ENCODE peak calls at places on chromosomes 12 and 14, in five cellular contexts. One of them, this sample, is unnamed.
A peak's percentile ranks its signal among the peaks of the same experiment; 100 is the strongest.

GRCh38 chr12:111072299-111072698 is 151.9 kb upstream of the MYL2 start:
- DNase-seq in activated CD8-positive, alpha-beta memory T cell treated with anti-CD3 and anti-CD28 coated beads, Interleukin-2, amount 50 U/mL, for 4 hours: no peak
- DNase-seq in immature natural killer cell: no peak
- DNase-seq in RWPE2: peak; percentile 6
- DNase-seq in activated CD4-positive, alpha-beta T cell treated with anti-CD3 and anti-CD28 coated beads for 24 hours: no peak
- DNase-seq in this sample: no peak

GRCh38 chr12:7642287-7642686 is 23.4 kb downstream of the APOBEC1 start:
- DNase-seq in RWPE2: no peak
- DNase-seq in immature natural killer cell: no peak
- DNase-seq in activated CD4-positive, alpha-beta T cell treated with anti-CD3 and anti-CD28 coated beads for 24 hours: no peak
- DNase-seq in activated CD8-positive, alpha-beta memory T cell treated with anti-CD3 and anti-CD28 coated beads, Interleukin-2, amount 50 U/mL, for 4 hours: no peak
- DNase-seq in this sample: no peak

GRCh38 chr14:56514663-56515371 is 64.8 kb upstream of the TMEM260 start:
- DNase-seq in RWPE2: no peak
- DNase-seq in activated CD8-positive, alpha-beta memory T cell treated with anti-CD3 and anti-CD28 coated beads, Interleukin-2, amount 50 U/mL, for 4 hours: no peak
- DNase-seq in immature natural killer cell: no peak
- DNase-seq in activated CD4-positive, alpha-beta T cell treated with anti-CD3 and anti-CD28 coated beads for 24 hours: no peak
- DNase-seq in this sample: no peak

GRCh38 chr12:52903855-52904508 is 894 bp downstream of the KRT8 start:
- DNase-seq in activated CD8-positive, alpha-beta memory T cell treated with anti-CD3 and anti-CD28 coated beads, Interleukin-2, amount 50 U/mL, for 4 hours: peak; percentile 53
- DNase-seq in activated CD4-positive, alpha-beta T cell treated with anti-CD3 and anti-CD28 coated beads for 24 hours: peak; percentile 10
- DNase-seq in RWPE2: no peak
- DNase-seq in immature natural killer cell: no peak
- DNase-seq in this sample: no peak

GRCh38 chr14:70708717-70709570 is 67.2 kb downstream of the TTC9 start:
- DNase-seq in RWPE2: no peak
- DNase-seq in activated CD4-positive, alpha-beta T cell treated with anti-CD3 and anti-CD28 coated beads for 24 hours: no peak
- DNase-seq in immature natural killer cell: no peak
- DNase-seq in activated CD8-positive, alpha-beta memory T cell treated with anti-CD3 and anti-CD28 coated beads, Interleukin-2, amount 50 U/mL, for 4 hours: no peak
- DNase-seq in this sample: no peak

GRCh38 chr12:46921048-46921753 is 95.4 kb upstream of the SLC38A4 start:
- DNase-seq in RWPE2: no peak
- DNase-seq in activated CD4-positive, alpha-beta T cell treated with anti-CD3 and anti-CD28 coated beads for 24 hours: no peak
- DNase-seq in immature natural killer cell: no peak
- DNase-seq in activated CD8-positive, alpha-beta memory T cell treated with anti-CD3 and anti-CD28 coated beads, Interleukin-2, amount 50 U/mL, for 4 hours: no peak
- DNase-seq in this sample: peak; percentile 11

GRCh38 chr12:132560421-132560830 is 50.0 kb downstream of the LRCOL1 start:
- DNase-seq in RWPE2: no peak
- DNase-seq in activated CD4-positive, alpha-beta T cell treated with anti-CD3 and anti-CD28 coated beads for 24 hours: peak; percentile 30
- DNase-seq in immature natural killer cell: no peak
- DNase-seq in activated CD8-positive, alpha-beta memory T cell treated with anti-CD3 and anti-CD28 coated beads, Interleukin-2, amount 50 U/mL, for 4 hours: no peak
- DNase-seq in this sample: no peak

GRCh38 chr12:120817559-120818330 is 86.4 kb downstream of the SPPL3 start:
- DNase-seq in RWPE2: no peak
- DNase-seq in immature natural killer cell: no peak
- DNase-seq in activated CD8-positive, alpha-beta memory T cell treated with anti-CD3 and anti-CD28 coated beads, Interleukin-2, amount 50 U/mL, for 4 hours: no peak
- DNase-seq in activated CD4-positive, alpha-beta T cell treated with anti-CD3 and anti-CD28 coated beads for 24 hours: no peak
- DNase-seq in this sample: no peak

GRCh38 chr14:71701990-71702389 is 230.2 kb upstream of the RGS6 start:
- DNase-seq in immature natural killer cell: no peak
- DNase-seq in activated CD4-positive, alpha-beta T cell treated with anti-CD3 and anti-CD28 coated beads for 24 hours: no peak
- DNase-seq in RWPE2: no peak
- DNase-seq in activated CD8-positive, alpha-beta memory T cell treated with anti-CD3 and anti-CD28 coated beads, Interleukin-2, amount 50 U/mL, for 4 hours: no peak
- DNase-seq in this sample: no peak

GRCh38 chr12:74535536-74535935 is 2.1 kb upstream of the ATXN7L3B start:
- DNase-seq in activated CD4-positive, alpha-beta T cell treated with anti-CD3 and anti-CD28 coated beads for 24 hours: no peak
- DNase-seq in activated CD8-positive, alpha-beta memory T cell treated with anti-CD3 and anti-CD28 coated beads, Interleukin-2, amount 50 U/mL, for 4 hours: no peak
- DNase-seq in RWPE2: no peak
- DNase-seq in immature natural killer cell: no peak
- DNase-seq in this sample: no peak

GRCh38 chr14:92783813-92784431 is 10.2 kb upstream of the GOLGA5 start:
- DNase-seq in immature natural killer cell: peak; percentile 35
- DNase-seq in RWPE2: no peak
- DNase-seq in activated CD8-positive, alpha-beta memory T cell treated with anti-CD3 and anti-CD28 coated beads, Interleukin-2, amount 50 U/mL, for 4 hours: no peak
- DNase-seq in activated CD4-positive, alpha-beta T cell treated with anti-CD3 and anti-CD28 coated beads for 24 hours: no peak
- DNase-seq in this sample: no peak

GRCh38 chr12:119704065-119704747 is 36.3 kb downstream of the PRKAB1 start:
- DNase-seq in activated CD8-positive, alpha-beta memory T cell treated with anti-CD3 and anti-CD28 coated beads, Interleukin-2, amount 50 U/mL, for 4 hours: no peak
- DNase-seq in immature natural killer cell: no peak
- DNase-seq in RWPE2: no peak
- DNase-seq in activated CD4-positive, alpha-beta T cell treated with anti-CD3 and anti-CD28 coated beads for 24 hours: no peak
- DNase-seq in this sample: no peak